ENCODE peak calls at places on chromosomes 5 and 9, in six cellular contexts. D is AG04450, E is GM06990, L is GM20000, I is MCF 10A, Q is A673. C is an unnamed sample.

GRCh38 chr9:98081477-98082219 is 25.1 kb downstream of the NANS start:
- DNase-seq in L (no peak), Q (no peak), I (peak; percentile 87), E (no peak), D (no peak), C (peak; percentile 36)

GRCh38 chr5:71684309-71684708 is 34.8 kb upstream of the CARTPT start:
- DNase-seq in D (no peak), L (no peak), E (no peak), Q (no peak), I (no peak), C (no peak)

GRCh38 chr5:67720162-67720772 is 495.3 kb upstream of the PIK3R1 start:
- DNase-seq in I (no peak), D (no peak), E (no peak), Q (no peak), L (no peak), C (no peak)

GRCh38 chr5:17056056-17056690 is 120.1 kb upstream of the MYO10 start:
- DNase-seq in Q (peak; percentile 23), I (peak; percentile 89), E (no peak), D (no peak), L (no peak), C (no peak)

GRCh38 chr9:135043345-135043744 is 44.1 kb upstream of the OLFM1 start:
- DNase-seq in D (no peak), E (no peak), L (no peak), I (no peak), Q (no peak), C (no peak)

GRCh38 chr9:28212979-28213378 is 639.7 kb upstream of the C9orf72 start:
- DNase-seq in Q (peak; percentile 81), I (peak; percentile 81), D (peak; percentile 7), E (no peak), L (no peak), C (no peak)

GRCh38 chr9:78209127-78209526 is 26.7 kb upstream of the CEP78 start:
- DNase-seq in D (no peak), L (no peak), Q (no peak), I (no peak), E (no peak), C (no peak)

GRCh38 chr5:72232838-72233237 is 87.2 kb downstream of the MRPS27 start:
- DNase-seq in E (no peak), D (no peak), I (no peak), Q (no peak), L (no peak), C (peak; percentile 40)

GRCh38 chr9:107975426-107976010 is 485.9 kb upstream of the KLF4 start:
- DNase-seq in E (no peak), D (no peak), L (no peak), I (no peak), Q (no peak), C (no peak)

GRCh38 chr5:174053891-174054290 is 8.4 kb downstream of the NSG2 start:
- DNase-seq in D (no peak), Q (no peak), L (no peak), E (no peak), I (no peak), C (no peak)

GRCh38 chr5:150458819-150459557 is 9.4 kb upstream of the RPS14 start:
- DNase-seq in L (peak; percentile 71), E (peak; percentile 78), D (no peak), Q (peak; percentile 86), I (peak; percentile 76), C (peak; percentile 76)

GRCh38 chr5:97560176-97560993 is 377.3 kb upstream of the RIOK2 start:
- DNase-seq in D (no peak), L (no peak), E (no peak), Q (no peak), I (peak; percentile 19), C (no peak)

GRCh38 chr9:68979538-68980314 is 34.2 kb downstream of the PRKACG start:
- DNase-seq in I (no peak), L (no peak), E (no peak), Q (peak; percentile 9), D (no peak), C (no peak)

GRCh38 chr9:88579363-88579715 is 44.4 kb downstream of the NXNL2 start:
- DNase-seq in L (no peak), E (no peak), D (no peak), I (no peak), Q (no peak), C (no peak)

GRCh38 chr9:89667730-89668129 is 62.9 kb downstream of the GADD45G start:
- DNase-seq in Q (no peak), L (no peak), I (no peak), E (no peak), D (no peak), C (no peak)

GRCh38 chr5:33073856-33074255 is 362.7 kb downstream of the NPR3 start:
- DNase-seq in L (no peak), I (no peak), E (no peak), D (no peak), Q (no peak), C (no peak)

GRCh38 chr5:61969761-61970160 is 336.2 kb upstream of the KIF2A start:
- DNase-seq in I (no peak), L (no peak), D (no peak), Q (no peak), E (no peak), C (no peak)

GRCh38 chr5:132800545-132800944 is 12.6 kb upstream of the SOWAHA start:
- DNase-seq in L (no peak), D (no peak), Q (no peak), I (no peak), E (no peak), C (no peak)
- TF ChIP-seq CTCF in L (no peak), D (no peak), Q (no peak), I (no peak), E (no peak), C (no peak)

GRCh38 chr5:103473725-103474124 is 88.9 kb downstream of the NUDT12 start:
- DNase-seq in D (no peak), Q (no peak), E (no peak), L (no peak), I (peak; percentile 60), C (no peak)

GRCh38 chr5:103472820-103473219 is 89.8 kb downstream of the NUDT12 start:
- DNase-seq in I (peak; percentile 57), E (no peak), L (no peak), Q (no peak), D (no peak), C (peak; percentile 3)

GRCh38 chr5:103474671-103475070 is 87.9 kb downstream of the NUDT12 start:
- DNase-seq in D (no peak), Q (no peak), E (no peak), L (no peak), I (no peak), C (no peak)

GRCh38 chr5:103476776-103477175 is 85.8 kb downstream of the NUDT12 start:
- DNase-seq in L (no peak), D (no peak), I (no peak), E (no peak), Q (no peak), C (no peak)

DNA sequence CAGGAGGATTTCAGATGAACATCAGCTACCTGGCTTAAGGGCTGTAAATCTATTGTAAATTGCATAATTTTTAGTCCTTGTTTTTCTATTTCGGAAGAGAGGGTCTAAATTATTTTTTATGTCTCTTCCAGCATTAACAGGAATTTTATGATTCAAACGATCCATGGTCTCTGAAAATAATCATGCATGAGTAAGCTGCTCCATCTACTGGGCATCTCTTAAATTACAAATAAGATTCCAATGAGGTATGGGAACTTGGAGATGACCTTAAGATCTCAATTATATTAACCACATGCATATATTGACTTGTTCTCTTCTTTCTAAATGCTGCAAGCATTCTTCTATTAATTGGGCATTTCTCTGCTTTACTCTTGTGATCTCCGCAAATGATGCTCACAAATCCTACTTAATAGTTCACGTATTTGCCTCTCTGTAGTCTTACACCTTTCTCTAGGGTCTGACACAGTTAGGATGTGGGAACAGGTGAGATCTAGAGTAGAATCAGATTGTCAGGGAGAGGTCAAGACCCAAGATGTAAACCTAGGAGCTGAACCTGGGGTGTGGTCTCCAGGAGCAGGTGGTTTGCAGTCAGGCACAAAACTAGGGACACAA is 86.9 kb downstream of the NUDT12 start:
- DNase-seq in I (peak; percentile 59), E (no peak), D (no peak), Q (peak; percentile 72), L (peak; percentile 25), C (peak; percentile 47)
- TF ChIP-seq CTCF in I (peak; percentile 66), E (peak; percentile 54), D (peak; percentile 63), Q (peak; percentile 71), L (peak; percentile 3), C (peak; percentile 34)

GRCh38 chr9:121633736-121634135 is 17.7 kb upstream of the DAB2IP start:
- DNase-seq in D (no peak), Q (no peak), E (no peak), L (no peak), I (no peak), C (no peak)

GRCh38 chr9:121634329-121634784 is 17.1 kb upstream of the DAB2IP start:
- DNase-seq in L (peak; percentile 52), I (no peak), E (no peak), D (no peak), Q (no peak), C (peak; percentile 76)

GRCh38 chr9:121633144-121633714 is 18.2 kb upstream of the DAB2IP start:
- DNase-seq in I (no peak), D (no peak), E (no peak), Q (no peak), L (no peak), C (no peak)

GRCh38 chr9:121635300-121635699 is 16.1 kb upstream of the DAB2IP start:
- DNase-seq in I (no peak), L (no peak), E (no peak), Q (no peak), D (no peak), C (no peak)

GRCh38 chr9:121634800-121635261 is 16.6 kb upstream of the DAB2IP start:
- DNase-seq in D (no peak), Q (no peak), L (peak; percentile 33), I (peak; percentile 16), E (no peak), C (peak; percentile 61)
- TF ChIP-seq CTCF in D (peak; percentile 65), Q (peak; percentile 34), L (peak; percentile 13), I (peak; percentile 25), E (peak; percentile 53), C (peak; percentile 30)

DNA sequence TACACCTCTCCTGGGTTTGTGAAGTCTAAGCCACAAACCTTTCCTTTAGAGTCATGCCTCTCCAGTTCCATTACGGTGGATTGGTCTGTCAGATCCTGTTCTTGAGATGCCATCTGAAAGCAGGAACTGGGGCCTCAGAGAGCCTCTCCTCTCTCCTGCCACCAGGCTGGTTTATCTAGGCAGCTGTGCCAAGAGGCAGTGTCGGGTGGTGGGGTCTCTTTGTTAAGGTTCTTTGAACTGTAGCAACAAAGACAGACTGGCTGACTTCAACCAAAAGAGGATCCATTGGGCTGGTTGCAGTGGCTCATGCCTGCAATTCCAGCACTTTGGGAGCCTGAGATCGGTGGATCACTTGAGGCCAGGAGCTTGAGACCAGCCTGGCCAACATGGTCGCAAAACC is 66.0 kb upstream of the ANGPTL2 start:
- DNase-seq in D (no peak), Q (no peak), I (no peak), E (no peak), L (no peak), C (no peak)
- TF ChIP-seq CTCF in D (no peak), Q (no peak), I (no peak), E (no peak), L (no peak), C (no peak)

GRCh38 chr5:123273984-123274383 is 149.2 kb downstream of the CEP120 start:
- DNase-seq in I (no peak), L (no peak), E (no peak), Q (no peak), D (no peak), C (no peak)
- TF ChIP-seq CTCF in I (peak; percentile 29), L (no peak), E (peak; percentile 5), Q (peak; percentile 29), D (no peak), C (no peak)

C was measured in NB4.